ENCODE peak calls at places on chromosomes 5 and 9, in seven cellular contexts. T, C, R, E, P, X and B are unnamed samples.

GRCh38 chr9:16469184-16469583 is 401.3 kb downstream of the BNC2 start:
- DNase-seq in T (no peak), C (no peak), R (no peak), E (no peak), P (no peak), X (no peak), B (no peak)

GRCh38 chr5:170945275-170945674 is 83.5 kb downstream of the RANBP17 start:
- DNase-seq in T (no peak), C (no peak), R (peak), E (no peak), P (no peak), X (no peak), B (no peak)

GRCh38 chr9:93343663-93344062 is 107.8 kb upstream of the FAM120A start:
- DNase-seq in T (no peak), C (no peak), R (no peak), E (no peak), P (no peak), X (no peak), B (no peak)

GRCh38 chr9:120910643-120911042 is 16.0 kb downstream of the TRAF1 start:
- DNase-seq in T (no peak), C (no peak), R (no peak), E (no peak), P (no peak), X (no peak), B (no peak)

GRCh38 chr5:158121678-158122077 is 262.7 kb upstream of the CLINT1 start:
- DNase-seq in T (no peak), C (no peak), R (no peak), E (no peak), P (no peak), X (no peak), B (no peak)

GRCh38 chr5:11494340-11494739 is 409.9 kb downstream of the CTNND2 start:
- DNase-seq in T (no peak), C (no peak), R (no peak), E (no peak), P (peak), X (no peak), B (no peak)

GRCh38 chr5:56262269-56262668 is 29.1 kb upstream of the ANKRD55 start:
- DNase-seq in T (no peak), C (no peak), R (peak), E (no peak), P (no peak), X (no peak), B (no peak)

GRCh38 chr9:93955356-93956182 is 414 bp upstream of the BARX1 start:
- DNase-seq in T (no peak), C (peak), R (peak), E (no peak), P (no peak), X (no peak), B (peak)

GRCh38 chr9:23829580-23830458 is 3.8 kb upstream of the ELAVL2 start:
- DNase-seq in T (no peak), C (peak), R (no peak), E (no peak), P (peak), X (no peak), B (no peak)

GRCh38 chr5:7629559-7629958 is 221.4 kb downstream of the CFAP90 start:
- DNase-seq in T (no peak), C (no peak), R (peak), E (no peak), P (no peak), X (no peak), B (peak)

GRCh38 chr9:135104761-135105160 is 17.3 kb downstream of the OLFM1 start:
- DNase-seq in T (no peak), C (no peak), R (no peak), E (no peak), P (no peak), X (no peak), B (no peak)

GRCh38 chr9:38686923-38687322 is 33.0 kb downstream of the FAM240B start:
- DNase-seq in T (no peak), C (peak), R (no peak), E (no peak), P (peak), X (no peak), B (no peak)

GRCh38 chr5:5374034-5374715 is 48.3 kb upstream of the ICE1 start:
- DNase-seq in T (no peak), C (no peak), R (no peak), E (peak), P (peak), X (no peak), B (no peak)

GRCh38 chr9:32906213-32906612 is 95.2 kb downstream of the APTX start:
- DNase-seq in T (no peak), C (no peak), R (no peak), E (no peak), P (no peak), X (no peak), B (no peak)

GRCh38 chr5:3389471-3390026 is 206.1 kb upstream of the IRX1 start:
- DNase-seq in T (no peak), C (no peak), R (no peak), E (no peak), P (no peak), X (no peak), B (no peak)

GRCh38 chr9:100222674-100223073 is 123.6 kb downstream of the INVS start:
- DNase-seq in T (peak), C (no peak), R (no peak), E (no peak), P (peak), X (no peak), B (no peak)

GRCh38 chr9:84238652-84239051 is 101.9 kb downstream of the SLC28A3 start:
- DNase-seq in T (no peak), C (peak), R (no peak), E (no peak), P (no peak), X (no peak), B (no peak)

GRCh38 chr5:130692766-130693165 is 472.3 kb downstream of the HINT1 start:
- DNase-seq in T (peak), C (no peak), R (no peak), E (no peak), P (peak), X (no peak), B (no peak)

GRCh38 chr9:68711281-68711680 is 6.2 kb downstream of the PIP5K1B start:
- DNase-seq in T (no peak), C (no peak), R (no peak), E (no peak), P (no peak), X (no peak), B (no peak)

GRCh38 chr5:8019719-8020218 is 150.8 kb downstream of the MTRR start:
- DNase-seq in T (no peak), C (no peak), R (no peak), E (no peak), P (no peak), X (no peak), B (no peak)

GRCh38 chr5:113382736-113383135 is 52.1 kb downstream of the TSSK1B start:
- DNase-seq in T (no peak), C (no peak), R (no peak), E (no peak), P (no peak), X (no peak), B (no peak)

GRCh38 chr5:78157001-78157400 is 137.5 kb downstream of the AP3B1 start:
- DNase-seq in T (no peak), C (no peak), R (no peak), E (no peak), P (no peak), X (no peak), B (no peak)

GRCh38 chr5:76855961-76856360 is 6.1 kb downstream of the S100Z start:
- DNase-seq in T (no peak), C (no peak), R (no peak), E (no peak), P (no peak), X (no peak), B (no peak)

GRCh38 chr9:22156586-22156985 is 147.5 kb upstream of the CDKN2B start:
- DNase-seq in T (no peak), C (no peak), R (no peak), E (no peak), P (no peak), X (no peak), B (no peak)

GRCh38 chr5:116440329-116440895 is 134.2 kb downstream of the SEMA6A start:
- DNase-seq in T (no peak), C (peak), R (no peak), E (no peak), P (no peak), X (no peak), B (no peak)

GRCh38 chr9:93576296-93577044 is at the start of gene PHF2:
- DNase-seq in T (no peak), C (peak), R (peak), E (no peak), P (no peak), X (no peak), B (no peak)

GRCh38 chr9:134671341-134672113 is 29.9 kb downstream of the COL5A1 start:
- DNase-seq in T (no peak), C (no peak), R (no peak), E (no peak), P (peak), X (no peak), B (no peak)

GRCh38 chr9:7340451-7340850 is 459.1 kb downstream of the DMAC1 start:
- DNase-seq in T (no peak), C (no peak), R (no peak), E (no peak), P (no peak), X (no peak), B (no peak)

GRCh38 chr9:127629468-127630081 is 17.5 kb downstream of the STXBP1 start:
- DNase-seq in T (no peak), C (peak), R (no peak), E (no peak), P (peak), X (no peak), B (no peak)